ENCODE peak calls at places on chromosomes 16 and 17, in seven cellular contexts. B, Z, V, F, X, U and O are unnamed samples.
A peak's percentile ranks its signal among the peaks of the same experiment; 100 is the strongest.

GRCh38 chr16:88649924-88650748 is 717 bp downstream of the CYBA start:
- DNase-seq in B (peak; percentile 8), Z (peak; percentile 43), V (peak; percentile 22), F (peak; percentile 70), X (peak; percentile 35), U (no peak), O (peak; percentile 69)

GRCh38 chr17:7217113-7217987 is 2.3 kb downstream of the DLG4 start:
- DNase-seq in B (peak; percentile 71), Z (peak; percentile 88), V (no peak), F (peak; percentile 68), X (peak; percentile 75), U (no peak), O (peak; percentile 81)

GRCh38 chr17:34287858-34288257 is 2.3 kb downstream of the CCL11 start:
- DNase-seq in B (no peak), Z (no peak), V (no peak), F (no peak), X (no peak), U (no peak), O (no peak)

GRCh38 chr16:57245472-57246113 is 534 bp downstream of the ARL2BP start:
- DNase-seq in B (no peak), Z (no peak), V (peak; percentile 59), F (no peak), X (no peak), U (no peak), O (peak; percentile 24)

GRCh38 chr17:74920306-74920620 is 2.8 kb downstream of the USH1G start:
- DNase-seq in B (no peak), Z (no peak), V (no peak), F (no peak), X (peak; percentile 43), U (no peak), O (no peak)

GRCh38 chr17:82031303-82031884 is at the start of gene RAC3:
- DNase-seq in B (peak; percentile 11), Z (peak; percentile 60), V (peak; percentile 48), F (no peak), X (no peak), U (peak; percentile 72), O (peak; percentile 39)

GRCh38 chr17:7439462-7440112 is at the start of gene FGF11:
- DNase-seq in B (no peak), Z (no peak), V (no peak), F (no peak), X (no peak), U (no peak), O (no peak)

GRCh38 chr16:53753431-53753830 is 49.5 kb downstream of the FTO start:
- DNase-seq in B (no peak), Z (peak; percentile 52), V (no peak), F (no peak), X (no peak), U (no peak), O (no peak)

GRCh38 chr17:48843172-48843900 is 12.5 kb downstream of the CALCOCO2 start:
- DNase-seq in B (peak; percentile 60), Z (no peak), V (no peak), F (no peak), X (no peak), U (no peak), O (peak; percentile 40)

GRCh38 chr16:35210681-35211433 is 1751.4 kb downstream of the TP53TG3F start:
- DNase-seq in B (no peak), Z (no peak), V (no peak), F (no peak), X (no peak), U (no peak), O (no peak)

GRCh38 chr17:77810536-77810935 is 148.0 kb upstream of the TNRC6C start:
- DNase-seq in B (peak; percentile 33), Z (peak; percentile 73), V (no peak), F (no peak), X (peak; percentile 64), U (no peak), O (peak; percentile 39)

GRCh38 chr16:57424599-57424998 is 20.0 kb downstream of the CCL17 start:
- DNase-seq in B (no peak), Z (no peak), V (no peak), F (no peak), X (no peak), U (no peak), O (no peak)

GRCh38 chr16:74716355-74716754 is 15.7 kb upstream of the MLKL start:
- DNase-seq in B (no peak), Z (no peak), V (no peak), F (no peak), X (no peak), U (no peak), O (no peak)

GRCh38 chr16:21222495-21223337 is 10.8 kb upstream of the ANKS4B start:
- DNase-seq in B (no peak), Z (peak; percentile 45), V (peak; percentile 45), F (no peak), X (no peak), U (no peak), O (no peak)

GRCh38 chr17:74445156-74445555 is 13.3 kb downstream of the GPRC5C start:
- DNase-seq in B (no peak), Z (no peak), V (no peak), F (no peak), X (no peak), U (no peak), O (no peak)

GRCh38 chr17:79800325-79801155 is 3.7 kb upstream of the CBX8 start:
- DNase-seq in B (peak; percentile 39), Z (peak; percentile 79), V (peak; percentile 57), F (peak; percentile 87), X (peak; percentile 93), U (no peak), O (peak; percentile 62)

GRCh38 chr16:85678821-85679220 is 9.9 kb downstream of the GINS2 start:
- DNase-seq in B (no peak), Z (no peak), V (no peak), F (no peak), X (no peak), U (no peak), O (no peak)

GRCh38 chr17:79811888-79812205 is 15.0 kb upstream of the CBX8 start:
- DNase-seq in B (no peak), Z (no peak), V (no peak), F (no peak), X (peak; percentile 67), U (no peak), O (no peak)

GRCh38 chr16:57489229-57489628 is 2.9 kb upstream of the DOK4 start:
- DNase-seq in B (no peak), Z (no peak), V (no peak), F (no peak), X (no peak), U (no peak), O (no peak)

GRCh38 chr17:27446569-27447301 is 9.5 kb upstream of the KSR1 start:
- DNase-seq in B (peak; percentile 100), Z (peak; percentile 21), V (peak; percentile 31), F (no peak), X (no peak), U (no peak), O (peak; percentile 93)

GRCh38 chr17:59278401-59278800 is 53.1 kb upstream of the YPEL2 start:
- DNase-seq in B (no peak), Z (no peak), V (no peak), F (no peak), X (no peak), U (no peak), O (no peak)

GRCh38 chr17:48814504-48814903 is 2.5 kb downstream of the TTLL6 start:
- DNase-seq in B (peak; percentile 37), Z (peak; percentile 74), V (peak; percentile 81), F (peak; percentile 76), X (peak; percentile 81), U (peak; percentile 57), O (peak; percentile 64)

GRCh38 chr16:80198995-80199299 is 341.8 kb upstream of the DYNLRB2 start:
- DNase-seq in B (peak; percentile 25), Z (no peak), V (peak; percentile 4), F (no peak), X (no peak), U (no peak), O (peak; percentile 18)

GRCh38 chr17:77916771-77917481 is 41.6 kb upstream of the TNRC6C start:
- DNase-seq in B (no peak), Z (no peak), V (peak; percentile 30), F (no peak), X (no peak), U (no peak), O (no peak)

GRCh38 chr17:28526381-28526780 is 20.2 kb downstream of the FOXN1 start:
- DNase-seq in B (no peak), Z (no peak), V (no peak), F (no peak), X (no peak), U (no peak), O (no peak)

DNA sequence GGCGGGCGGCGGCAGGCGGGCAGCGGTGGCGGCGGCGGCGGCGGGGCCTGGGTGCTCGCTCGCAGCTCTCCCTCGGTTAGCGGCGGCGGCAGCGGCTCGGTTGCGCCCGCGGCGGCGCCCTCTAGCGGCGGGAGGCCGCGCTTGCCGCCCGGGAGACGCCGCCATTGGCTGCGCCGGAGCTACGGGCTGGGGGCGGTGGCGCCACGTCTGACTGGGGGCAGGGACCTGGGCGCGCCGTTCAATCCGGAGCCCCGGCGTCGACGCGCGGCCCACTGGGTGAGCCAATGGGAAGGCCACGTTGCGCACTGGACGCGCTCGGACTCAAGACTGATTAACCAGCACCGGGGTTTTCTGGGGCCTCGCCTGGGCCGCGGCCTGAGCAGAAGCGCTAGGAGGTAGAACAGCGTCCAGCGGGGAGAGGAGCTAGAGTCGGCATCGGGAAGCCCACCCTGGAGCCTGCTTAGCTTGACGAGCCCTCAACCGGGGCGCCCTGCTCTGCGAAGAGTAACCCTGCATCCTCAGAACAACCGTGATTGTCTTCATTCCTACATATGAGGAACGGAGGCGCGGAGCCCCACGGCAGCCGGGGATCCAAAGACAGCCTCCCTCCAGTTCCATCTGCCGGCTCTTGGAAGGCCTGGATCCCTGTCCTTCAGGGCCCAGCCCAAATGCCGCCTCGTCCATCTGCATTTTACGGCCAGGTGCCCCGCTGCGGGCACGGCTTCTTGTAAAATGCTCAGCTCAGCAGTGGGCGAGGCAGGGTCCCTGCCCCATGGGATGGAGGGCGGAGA is at the start of gene ZC3H7A:
- DNase-seq in B (peak; percentile 97), Z (peak; percentile 99), V (peak; percentile 98), F (peak; percentile 91), X (peak; percentile 98), U (peak; percentile 96), O (peak; percentile 98)
- H2BK120ac ChIP-seq in B (peak within 1 kb of the TSS; percentile 70), Z (peak within 1 kb of the TSS; percentile 95), V (peak within 1 kb of the TSS; percentile 83), F (no peak within 1 kb of the TSS), X (no peak within 1 kb of the TSS), U (peak within 1 kb of the TSS; percentile 85), O (peak within 1 kb of the TSS; percentile 98)

GRCh38 chr16:51565149-51565548 is 414.1 kb upstream of the SALL1 start:
- DNase-seq in B (no peak), Z (no peak), V (no peak), F (no peak), X (no peak), U (no peak), O (no peak)
- H2BK120ac ChIP-seq in B (no peak overlapping the region), Z (no peak overlapping the region), V (no peak overlapping the region), F (no peak overlapping the region), X (no peak overlapping the region), U (no peak overlapping the region), O (no peak overlapping the region)

GRCh38 chr17:38533241-38533640 is 72.5 kb downstream of the SRCIN1 start:
- DNase-seq in B (no peak), Z (no peak), V (no peak), F (no peak), X (no peak), U (peak; percentile 63), O (no peak)
- H2BK120ac ChIP-seq in B (no peak overlapping the region), Z (no peak overlapping the region), V (no peak overlapping the region), F (no peak overlapping the region), X (no peak overlapping the region), U (peak overlapping the region; percentile 99), O (no peak overlapping the region)

DNA sequence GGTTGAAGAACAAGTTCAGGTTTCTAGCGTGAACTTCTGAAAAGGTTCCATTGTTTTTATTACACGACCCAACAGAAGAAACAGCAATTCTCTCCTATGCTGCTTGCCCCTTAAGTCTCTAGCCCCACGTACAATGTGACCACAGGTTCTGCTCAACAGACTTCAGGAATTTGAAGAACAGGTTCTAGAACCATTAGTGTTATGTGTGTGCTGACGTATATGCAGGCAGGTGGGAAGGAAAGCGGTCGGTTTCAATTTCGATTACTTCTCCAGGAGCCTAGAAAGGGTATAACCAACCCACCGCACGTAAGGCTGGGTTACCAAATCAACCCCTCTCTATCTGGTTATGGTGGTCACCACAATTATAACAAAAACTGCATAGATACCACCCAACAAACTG is 39.4 kb downstream of the XPO6 start:
- DNase-seq in B (no peak), Z (no peak), V (peak; percentile 88), F (no peak), X (no peak), U (no peak), O (no peak)
- H2BK120ac ChIP-seq in B (no peak overlapping the region), Z (no peak overlapping the region), V (no peak overlapping the region), F (no peak overlapping the region), X (no peak overlapping the region), U (no peak overlapping the region), O (no peak overlapping the region)